ENCODE peak calls at places on chromosomes 5 and 9, in five cellular contexts. G is ovary, A is mesendoderm, H is NCI-H774, I is naive B cell. D is an unnamed sample.

GRCh38 chr5:76082790-76083554 is at the start of gene SV2C:
- DNase-seq in G (no peak), A (peak; percentile 54), H (no peak), I (no peak), D (no peak)

GRCh38 chr5:134242146-134242545 is 16.3 kb upstream of the PPP2CA start:
- DNase-seq in G (peak; percentile 41), A (no peak), H (no peak), I (no peak), D (no peak)

GRCh38 chr5:54905246-54905770 is 80.1 kb downstream of the ESM1 start:
- DNase-seq in G (no peak), A (no peak), H (no peak), I (no peak), D (no peak)

GRCh38 chr5:127785098-127785927 is 82.1 kb downstream of the CCDC192 start:
- DNase-seq in G (no peak), A (no peak), H (no peak), I (no peak), D (no peak)

GRCh38 chr5:116142495-116142894 is 57.7 kb downstream of the COMMD10 start:
- DNase-seq in G (no peak), A (no peak), H (no peak), I (no peak), D (no peak)

GRCh38 chr5:15607076-15607475 is 107.1 kb downstream of the FBXL7 start:
- DNase-seq in G (no peak), A (no peak), H (no peak), I (no peak), D (no peak)

GRCh38 chr5:150053231-150053626 is 33.1 kb downstream of the CSF1R start:
- DNase-seq in G (no peak), A (no peak), H (no peak), I (no peak), D (no peak)

GRCh38 chr5:99019812-99020697 is 91.2 kb upstream of the CHD1 start:
- DNase-seq in G (no peak), A (no peak), H (peak; percentile 50), I (no peak), D (no peak)

GRCh38 chr9:87885484-87886189 is 3.0 kb downstream of the SPATA31E1 start:
- DNase-seq in G (no peak), A (no peak), H (no peak), I (no peak), D (no peak)

GRCh38 chr5:13831236-13831810 is 113.2 kb downstream of the DNAH5 start:
- DNase-seq in G (no peak), A (peak; percentile 19), H (no peak), I (no peak), D (no peak)

GRCh38 chr5:72244862-72245371 is 75.1 kb downstream of the MRPS27 start:
- DNase-seq in G (peak; percentile 20), A (peak; percentile 81), H (no peak), I (no peak), D (no peak)

GRCh38 chr9:78207319-78207718 is 28.6 kb upstream of the CEP78 start:
- DNase-seq in G (no peak), A (no peak), H (no peak), I (no peak), D (no peak)

D was measured in CD4-positive, alpha-beta T cell.